ENCODE peak calls at places on chromosomes 5 and 9, in seven cellular contexts. F, O, N, P, L, Z and R are unnamed samples.

GRCh38 chr9:112308576-112308975 is 24.8 kb downstream of the PTBP3 start:
- DNase-seq in F (no peak), Z (no peak), L (no peak), P (no peak), N (no peak), O (no peak), R (no peak)

GRCh38 chr5:131230406-131230805 is 33.4 kb upstream of the CDC42SE2 start:
- DNase-seq in L (no peak), N (no peak), P (no peak), F (peak; percentile 26), Z (no peak), O (no peak), R (no peak)

GRCh38 chr5:962386-962785 is 46.2 kb upstream of the NKD2 start:
- DNase-seq in L (no peak), P (no peak), N (no peak), Z (no peak), F (no peak), O (no peak), R (no peak)

GRCh38 chr9:129624947-129625346 is 1.0 kb upstream of the NTMT1 start:
- DNase-seq in L (no peak), O (no peak), F (peak; percentile 59), N (peak; percentile 69), P (no peak), Z (no peak), R (no peak)

GRCh38 chr5:157689942-157690689 is 18.8 kb downstream of the C5orf52 start:
- DNase-seq in Z (no peak), O (no peak), L (no peak), F (peak; percentile 56), P (no peak), N (no peak), R (no peak)

GRCh38 chr5:112419596-112420110 is 576 bp upstream of the EPB41L4A start:
- DNase-seq in N (peak; percentile 49), P (no peak), Z (peak; percentile 77), L (peak; percentile 47), F (peak; percentile 56), O (no peak), R (no peak)

GRCh38 chr5:144142030-144142825 is 28.2 kb downstream of the YIPF5 start:
- DNase-seq in L (no peak), O (no peak), P (no peak), N (peak; percentile 38), Z (no peak), F (peak; percentile 32), R (no peak)

GRCh38 chr5:169422087-169422486 is 121.1 kb upstream of the SLIT3 start:
- DNase-seq in L (no peak), F (no peak), N (no peak), O (no peak), P (no peak), Z (no peak), R (no peak)

GRCh38 chr5:116646611-116647289 is 72.1 kb upstream of the SEMA6A start:
- DNase-seq in F (no peak), P (no peak), Z (no peak), O (no peak), N (no peak), L (no peak), R (no peak)

GRCh38 chr9:23769307-23769935 is 56.6 kb downstream of the ELAVL2 start:
- DNase-seq in P (no peak), N (no peak), L (no peak), O (no peak), F (no peak), Z (no peak), R (no peak)

GRCh38 chr5:141604318-141604717 is 14.5 kb downstream of the DIAPH1 start:
- DNase-seq in O (no peak), P (no peak), F (no peak), N (no peak), Z (peak; percentile 83), L (peak; percentile 57), R (no peak)

GRCh38 chr9:11194249-11194648 is 581.4 kb upstream of the PTPRD start:
- DNase-seq in P (no peak), O (no peak), F (no peak), Z (no peak), L (no peak), N (no peak), R (no peak)

GRCh38 chr9:127923771-127924170 is 6.8 kb downstream of the PIP5KL1 start:
- DNase-seq in F (no peak), L (no peak), P (no peak), O (no peak), N (no peak), Z (no peak), R (no peak)

GRCh38 chr5:156587012-156587411 is 260.0 kb downstream of the SGCD start:
- DNase-seq in F (no peak), L (no peak), O (no peak), P (no peak), N (no peak), Z (no peak), R (no peak)

GRCh38 chr5:78552729-78553341 is 95.7 kb downstream of the LHFPL2 start:
- DNase-seq in F (no peak), O (no peak), P (no peak), L (no peak), N (no peak), Z (no peak), R (no peak)

GRCh38 chr9:78970375-78970774 is 601.4 kb upstream of the TLE4 start:
- DNase-seq in P (no peak), F (no peak), N (no peak), L (no peak), O (no peak), Z (no peak), R (no peak)

GRCh38 chr5:58094031-58094430 is 365.9 kb downstream of the PLK2 start:
- DNase-seq in N (no peak), Z (no peak), F (no peak), L (no peak), P (no peak), O (no peak), R (no peak)

GRCh38 chr5:84392836-84393235 is 8.2 kb upstream of the EDIL3 start:
- DNase-seq in L (no peak), Z (no peak), N (no peak), O (no peak), F (no peak), P (no peak), R (no peak)

GRCh38 chr5:84397385-84397784 is 12.7 kb upstream of the EDIL3 start:
- DNase-seq in N (no peak), F (no peak), P (no peak), O (no peak), L (no peak), Z (no peak), R (no peak)

GRCh38 chr5:84393969-84394368 is 9.3 kb upstream of the EDIL3 start:
- DNase-seq in N (no peak), O (no peak), Z (no peak), F (no peak), L (no peak), P (no peak), R (no peak)
- TF ChIP-seq CTCF in N (no peak), O (no peak), Z (no peak), F (no peak), L (no peak), P (peak; percentile 40), R (no peak)

DNA sequence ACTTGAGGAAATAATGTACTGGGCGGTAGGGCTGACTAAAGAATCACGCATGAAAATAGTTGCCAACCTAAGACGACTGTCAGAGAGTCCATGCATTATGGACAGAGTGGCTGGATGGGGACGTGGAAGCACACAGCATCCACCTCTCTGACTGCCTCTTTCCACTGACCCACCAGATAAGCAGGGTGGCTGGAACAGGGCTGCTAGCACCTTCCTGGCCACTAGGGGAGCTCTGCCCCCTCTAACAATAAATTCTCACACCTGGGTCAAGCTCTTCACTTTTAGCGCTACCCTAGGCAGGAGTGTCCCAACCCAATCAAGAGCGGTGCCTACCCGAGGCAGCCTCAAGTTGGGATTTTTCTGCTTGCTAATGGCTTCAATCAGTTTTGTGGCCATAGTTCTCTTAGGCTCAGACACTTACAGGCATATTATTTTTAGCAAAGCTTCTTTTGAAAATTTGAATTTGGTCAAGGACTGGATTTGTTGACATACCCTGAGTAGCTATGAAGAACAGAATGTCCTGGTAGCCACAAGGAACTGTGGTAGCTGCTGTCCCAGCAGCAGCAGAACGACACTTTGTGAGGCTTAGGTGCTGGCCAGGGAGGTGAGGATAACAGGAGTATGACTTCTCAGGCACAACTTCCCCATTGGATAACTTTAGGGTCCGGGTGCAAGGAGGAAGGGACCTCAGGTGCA is 6.9 kb upstream of the TPM2 start:
- DNase-seq in N (peak; percentile 83), O (peak; percentile 34), F (peak; percentile 84), L (peak; percentile 68), Z (peak; percentile 78), P (no peak), R (peak; percentile 50)
- TF ChIP-seq CTCF in N (peak; percentile 94), O (peak; percentile 83), F (peak; percentile 91), L (peak; percentile 59), Z (no peak), P (peak; percentile 76), R (no peak)

GRCh38 chr9:121989010-121989409 is 104.1 kb downstream of the TTLL11 start:
- DNase-seq in P (no peak), Z (no peak), F (no peak), N (no peak), L (no peak), O (no peak), R (no peak)
- TF ChIP-seq CTCF in P (no peak), Z (no peak), F (no peak), N (no peak), L (no peak), O (no peak), R (no peak)

GRCh38 chr9:100322954-100323536 is 29.7 kb downstream of the TEX10 start:
- DNase-seq in P (no peak), F (peak; percentile 11), L (peak; percentile 33), N (peak; percentile 9), O (no peak), Z (no peak), R (no peak)

GRCh38 chr9:100315561-100315960 is 37.2 kb downstream of the TEX10 start:
- DNase-seq in Z (no peak), F (no peak), O (no peak), N (no peak), P (no peak), L (no peak), R (no peak)

DNA sequence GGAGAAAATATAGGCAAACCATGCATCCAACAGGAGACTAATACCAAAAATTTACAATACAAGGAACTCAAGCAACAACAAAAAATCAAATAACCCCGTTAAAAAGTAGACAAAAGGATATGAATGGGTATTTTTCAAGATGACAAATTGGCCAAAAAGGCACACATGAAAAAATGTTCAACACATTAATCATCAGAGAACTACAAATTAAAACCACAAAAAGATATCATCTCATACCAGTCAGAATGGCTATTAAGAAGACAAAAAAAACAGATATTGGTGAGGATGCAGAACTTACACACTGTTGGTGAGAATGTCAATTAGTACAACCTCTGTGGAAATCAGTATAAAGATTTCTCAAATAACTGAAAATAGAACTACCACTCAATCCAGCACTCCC is 35.0 kb downstream of the TEX10 start:
- DNase-seq in O (no peak), P (no peak), L (no peak), F (no peak), Z (no peak), N (no peak), R (no peak)
- TF ChIP-seq CTCF in O (no peak), P (no peak), L (no peak), F (no peak), Z (no peak), N (no peak), R (no peak)